ENCODE peak calls at places on chromosomes 2 and 18, in five cellular contexts. A, O, H, C and U are unnamed samples.

GRCh38 chr2:39541011-39541930 is 104.2 kb upstream of the MAP4K3 start:
- DNase-seq in A (no peak), O (no peak), H (no peak), C (no peak), U (no peak)

GRCh38 chr2:98647636-98648035 is 39.2 kb downstream of the UNC50 start:
- DNase-seq in A (no peak), O (no peak), H (no peak), C (no peak), U (no peak)

GRCh38 chr2:29691386-29691950 is 229.9 kb downstream of the ALK start:
- DNase-seq in A (no peak), O (no peak), H (no peak), C (no peak), U (no peak)

GRCh38 chr2:101152195-101153076 is 1.3 kb upstream of the TBC1D8 start:
- DNase-seq in A (peak), O (no peak), H (no peak), C (peak), U (no peak)

GRCh38 chr2:85712261-85712660 is 18.1 kb downstream of the GNLY start:
- DNase-seq in A (no peak), O (no peak), H (no peak), C (no peak), U (no peak)

GRCh38 chr2:65049010-65049639 is 7.1 kb upstream of the CEP68 start:
- DNase-seq in A (no peak), O (no peak), H (no peak), C (no peak), U (no peak)

GRCh38 chr2:28224648-28225471 is 167.8 kb upstream of the FOSL2 start:
- DNase-seq in A (peak), O (no peak), H (no peak), C (peak), U (no peak)

GRCh38 chr18:13239557-13239956 is 21.0 kb downstream of the LDLRAD4 start:
- DNase-seq in A (no peak), O (peak), H (no peak), C (no peak), U (no peak)

GRCh38 chr18:26460449-26461091 is 87.8 kb downstream of the KCTD1 start:
- DNase-seq in A (peak), O (no peak), H (no peak), C (no peak), U (no peak)

GRCh38 chr2:39696072-39696471 is 30.4 kb downstream of the TMEM178A start:
- DNase-seq in A (no peak), O (peak), H (no peak), C (peak), U (no peak)

GRCh38 chr2:9753665-9754531 is 89.4 kb upstream of the TAF1B start:
- DNase-seq in A (no peak), O (no peak), H (peak), C (no peak), U (no peak)

GRCh38 chr2:183164111-183165015 is 40.1 kb downstream of the NUP35 start:
- DNase-seq in A (no peak), O (no peak), H (no peak), C (no peak), U (no peak)

GRCh38 chr2:28613181-28613580 is 117.3 kb downstream of the PLB1 start:
- DNase-seq in A (no peak), O (no peak), H (no peak), C (no peak), U (no peak)

GRCh38 chr2:38497670-38498037 is 105.1 kb downstream of the HNRNPLL start:
- DNase-seq in A (no peak), O (no peak), H (no peak), C (no peak), U (no peak)

GRCh38 chr2:70007151-70007550 is 45.7 kb upstream of the ASPRV1 start:
- DNase-seq in A (no peak), O (no peak), H (no peak), C (no peak), U (no peak)

GRCh38 chr2:37730037-37730813 is 58.8 kb upstream of the CDC42EP3 start:
- DNase-seq in A (no peak), O (no peak), H (no peak), C (no peak), U (no peak)

GRCh38 chr18:65769653-65770052 is 18.8 kb downstream of the CDH7 start:
- DNase-seq in A (no peak), O (no peak), H (no peak), C (no peak), U (no peak)

GRCh38 chr18:51195086-51195601 is 2.3 kb downstream of the MEX3C start:
- DNase-seq in A (no peak), O (no peak), H (no peak), C (no peak), U (no peak)

GRCh38 chr2:71461304-71461671 is 7.9 kb downstream of the DYSF start:
- DNase-seq in A (no peak), O (no peak), H (no peak), C (no peak), U (no peak)

GRCh38 chr18:9839806-9840205 is 46.0 kb upstream of the TXNDC2 start:
- DNase-seq in A (peak), O (no peak), H (no peak), C (no peak), U (no peak)

GRCh38 chr2:38863061-38863695 is 12.6 kb downstream of the DHX57 start:
- DNase-seq in A (no peak), O (no peak), H (no peak), C (no peak), U (no peak)

GRCh38 chr2:236980961-236981360 is 104.7 kb upstream of the COPS8 start:
- DNase-seq in A (no peak), O (no peak), H (no peak), C (no peak), U (no peak)

GRCh38 chr2:69103495-69103894 is 90.5 kb downstream of the ANTXR1 start:
- DNase-seq in A (no peak), O (no peak), H (no peak), C (no peak), U (no peak)

GRCh38 chr2:3338360-3338759 is 39.3 kb downstream of the EIPR1 start:
- DNase-seq in A (no peak), O (no peak), H (no peak), C (no peak), U (no peak)

GRCh38 chr2:46363535-46364170 is 66.4 kb downstream of the EPAS1 start:
- DNase-seq in A (no peak), O (no peak), H (no peak), C (peak), U (no peak)

GRCh38 chr2:65053199-65053598 is 3.0 kb upstream of the CEP68 start:
- DNase-seq in A (no peak), O (no peak), H (no peak), C (no peak), U (no peak)

GRCh38 chr18:61545281-61546245 is 212.3 kb downstream of the CDH20 start:
- DNase-seq in A (no peak), O (no peak), H (no peak), C (no peak), U (no peak)

GRCh38 chr2:231387904-231388724 is 7.4 kb upstream of the B3GNT7 start:
- DNase-seq in A (peak), O (no peak), H (no peak), C (no peak), U (no peak)

GRCh38 chr18:22088029-22088428 is 81.4 kb upstream of the GATA6 start:
- DNase-seq in A (no peak), O (no peak), H (no peak), C (no peak), U (no peak)

GRCh38 chr2:19674051-19675002 is 227.5 kb downstream of the TTC32 start:
- DNase-seq in A (no peak), O (no peak), H (no peak), C (no peak), U (no peak)

GRCh38 chr18:72407048-72407447 is 137.1 kb downstream of the CBLN2 start:
- DNase-seq in A (no peak), O (no peak), H (no peak), C (no peak), U (no peak)